ENCODE peak calls at places on chromosomes 7 and 10, in six cellular contexts. I is HCT116, P is Karpas-422, C is PC-3, B is MM.1S, L is SK-N-SH. U is an unnamed sample. For H3K9me2 and H3K4me1, the result is how much of the 10 kb centered on the place peaks cover.

GRCh38 chr10:130353928-130354327 is 217.7 kb downstream of the GLRX3 start:
- DNase-seq in I (no peak), P (no peak), C (no peak), B (no peak), L (no peak), U (no peak)

GRCh38 chr10:98361131-98361633 is 53.8 kb downstream of the PYROXD2 start:
- DNase-seq in I (no peak), P (no peak), C (no peak), B (peak), L (no peak), U (peak)

GRCh38 chr10:78924319-78925003 is 144.3 kb upstream of the ZMIZ1 start:
- DNase-seq in I (no peak), P (peak), C (no peak), B (no peak), L (no peak), U (no peak)

GRCh38 chr7:100574362-100575205 is 884 bp upstream of the SAP25 start:
- DNase-seq in I (no peak), P (no peak), C (no peak), B (no peak), L (peak), U (no peak)

GRCh38 chr10:90969947-90970673 is 49.2 kb upstream of the ANKRD1 start:
- DNase-seq in I (no peak), P (no peak), C (peak), B (no peak), L (no peak), U (peak)

GRCh38 chr10:118498623-118499022 is 96.8 kb downstream of the PRLHR start:
- DNase-seq in I (no peak), P (no peak), C (no peak), B (no peak), L (no peak), U (no peak)

GRCh38 chr7:157702311-157703023 is 365.7 kb downstream of the DNAJB6 start:
- DNase-seq in I (no peak), P (no peak), C (no peak), B (no peak), L (peak), U (no peak)

GRCh38 chr10:33487014-33487776 is 152.7 kb upstream of the NRP1 start:
- DNase-seq in I (no peak), P (no peak), C (peak), B (peak), L (no peak), U (peak)

GRCh38 chr10:75034131-75034512 is 77.3 kb upstream of the SAMD8 start:
- DNase-seq in I (no peak), P (no peak), C (peak), B (no peak), L (no peak), U (peak)

GRCh38 chr7:157671358-157672255 is 334.8 kb downstream of the DNAJB6 start:
- DNase-seq in I (no peak), P (no peak), C (no peak), B (no peak), L (no peak), U (no peak)

GRCh38 chr10:29501692-29502091 is 133.1 kb downstream of the SVIL start:
- DNase-seq in I (peak), P (no peak), C (peak), B (no peak), L (no peak), U (peak)

GRCh38 chr7:158726277-158726807 is 21.7 kb upstream of the NCAPG2 start:
- DNase-seq in I (no peak), P (no peak), C (no peak), B (no peak), L (no peak), U (no peak)

GRCh38 chr10:1004294-1004693 is 16.1 kb downstream of the GTPBP4 start:
- DNase-seq in I (no peak), P (no peak), C (no peak), B (no peak), L (no peak), U (no peak)

GRCh38 chr10:80373566-80373965 is 17.0 kb downstream of the DYDC2 start:
- DNase-seq in I (no peak), P (no peak), C (no peak), B (no peak), L (no peak), U (no peak)

GRCh38 chr10:100859204-100859763 is 53.5 kb upstream of the SLF2 start:
- DNase-seq in I (no peak), P (no peak), C (no peak), B (no peak), L (no peak), U (no peak)

GRCh38 chr7:74226633-74227032 is 16.8 kb downstream of the LAT2 start:
- DNase-seq in I (no peak), P (no peak), C (no peak), B (no peak), L (no peak), U (no peak)

GRCh38 chr7:128876978-128877755 is 14.5 kb downstream of the ATP6V1F start:
- DNase-seq in I (no peak), P (no peak), C (no peak), B (no peak), L (no peak), U (no peak)

GRCh38 chr10:49080071-49080470 is 35.3 kb downstream of the VSTM4 start:
- DNase-seq in I (no peak), P (no peak), C (no peak), B (peak), L (no peak), U (peak)

GRCh38 chr7:1312098-1313070 is 79.7 kb downstream of the UNCX start:
- DNase-seq in I (no peak), P (no peak), C (no peak), B (no peak), L (no peak), U (no peak)

GRCh38 chr7:27303021-27303420 is 60.4 kb downstream of the EVX1 start:
- DNase-seq in I (no peak), P (no peak), C (no peak), B (no peak), L (no peak), U (peak)

GRCh38 chr10:50788951-50789904 is 49.5 kb downstream of the ASAH2B start:
- DNase-seq in I (peak), P (peak), C (peak), B (no peak), L (peak), U (peak)

GRCh38 chr10:9613338-9613737 is 1404.3 kb upstream of the CELF2 start:
- DNase-seq in I (no peak), P (peak), C (no peak), B (peak), L (no peak), U (peak)

GRCh38 chr7:7439564-7439963 is 96.1 kb downstream of the COL28A1 start:
- DNase-seq in I (no peak), P (no peak), C (no peak), B (no peak), L (no peak), U (peak)

GRCh38 chr10:102917962-102918816 is at the start of gene CNNM2:
- DNase-seq in I (peak), P (peak), C (peak), B (peak), L (peak), U (peak)

GRCh38 chr10:3100856-3101640 is 33.7 kb downstream of the PFKP start:
- DNase-seq in I (no peak), P (no peak), C (no peak), B (no peak), L (no peak), U (no peak)

GRCh38 chr10:131690805-131691239 is 210.0 kb upstream of the PPP2R2D start:
- DNase-seq in I (no peak), P (no peak), C (no peak), B (no peak), L (no peak), U (no peak)

GRCh38 chr10:86339226-86339865 is 27.2 kb downstream of the GRID1 start:
- DNase-seq in I (no peak), P (no peak), C (no peak), B (no peak), L (no peak), U (no peak)

GRCh38 chr10:117134084-117135025 is 3.7 kb downstream of the VAX1 start:
- DNase-seq in I (no peak), P (no peak), C (no peak), B (no peak), L (peak), U (peak)

GRCh38 chr10:131857156-131858117 is 43.4 kb upstream of the PPP2R2D start:
- DNase-seq in I (no peak), P (no peak), C (no peak), B (no peak), L (peak), U (no peak)

GRCh38 chr7:152871005-152871677 is 111.6 kb downstream of the ACTR3B start:
- DNase-seq in I (no peak), P (no peak), C (no peak), B (no peak), L (no peak), U (no peak)

GRCh38 chr10:104642311-104643022 is 1.4 kb downstream of the SORCS3 start:
- DNase-seq in I (no peak), P (no peak), C (no peak), B (no peak), L (peak), U (peak)

GRCh38 chr7:134995239-134996096 is 9.2 kb downstream of the AGBL3 start:
- DNase-seq in I (no peak), P (no peak), C (no peak), B (peak), L (no peak), U (no peak)

GRCh38 chr10:119469846-119470245 is 72.7 kb downstream of the RGS10 start:
- DNase-seq in I (no peak), P (no peak), C (no peak), B (no peak), L (no peak), U (no peak)

GRCh38 chr7:80392229-80393169 is 119.4 kb downstream of the GNAT3 start:
- DNase-seq in I (peak), P (peak), C (peak), B (peak), L (peak), U (peak)

GRCh38 chr10:85862771-85863170 is 503.8 kb downstream of the GRID1 start:
- DNase-seq in I (no peak), P (no peak), C (no peak), B (no peak), L (no peak), U (no peak)

GRCh38 chr10:7035111-7035761 is 375.6 kb downstream of the SFMBT2 start:
- DNase-seq in I (no peak), P (no peak), C (no peak), B (no peak), L (no peak), U (no peak)

GRCh38 chr10:7040681-7041080 is 370.2 kb downstream of the SFMBT2 start:
- DNase-seq in I (no peak), P (no peak), C (no peak), B (no peak), L (no peak), U (no peak)

GRCh38 chr10:7043051-7043653 is 367.7 kb downstream of the SFMBT2 start:
- DNase-seq in I (no peak), P (no peak), C (no peak), B (no peak), L (no peak), U (no peak)

DNA sequence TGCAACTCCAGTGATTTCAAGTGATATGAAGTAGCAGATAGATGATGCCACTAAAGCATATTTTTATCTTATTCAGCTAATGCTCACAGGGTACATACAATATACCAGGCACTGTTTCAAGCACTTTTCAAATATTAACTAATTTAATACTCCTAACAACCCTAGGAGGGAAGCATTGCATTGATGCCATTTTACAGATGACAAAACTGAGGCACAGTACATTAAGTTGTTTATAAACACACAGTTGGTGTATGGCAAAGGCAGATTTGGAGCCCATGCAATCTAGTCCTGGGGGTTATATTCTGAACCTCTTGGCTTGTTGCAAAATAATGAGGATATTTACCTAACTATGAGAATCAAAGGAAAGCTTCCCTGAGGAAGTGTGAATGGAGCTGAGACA is 371.0 kb downstream of the SFMBT2 start:
- DNase-seq in I (no peak), P (no peak), C (no peak), B (no peak), L (no peak), U (no peak)
- H3K9me2 ChIP-seq in I (under half), P (under half), C (under half), B (under half), L (under half), U (under half)

GRCh38 chr10:13860886-13861285 is 274.1 kb downstream of the PRPF18 start:
- DNase-seq in I (no peak), P (no peak), C (no peak), B (no peak), L (no peak), U (no peak)

GRCh38 chr10:13862541-13863233 is 275.9 kb downstream of the PRPF18 start:
- DNase-seq in I (no peak), P (no peak), C (peak), B (no peak), L (no peak), U (no peak)

GRCh38 chr10:13857465-13857864 is 270.7 kb downstream of the PRPF18 start:
- DNase-seq in I (no peak), P (no peak), C (no peak), B (no peak), L (no peak), U (no peak)

GRCh38 chr10:13859979-13860619 is 273.3 kb downstream of the PRPF18 start:
- DNase-seq in I (no peak), P (no peak), C (no peak), B (no peak), L (no peak), U (peak)

GRCh38 chr10:13858709-13859108 is 271.9 kb downstream of the PRPF18 start:
- DNase-seq in I (no peak), P (no peak), C (no peak), B (no peak), L (no peak), U (no peak)
- H3K4me1 ChIP-seq in I (under half), P (under half), C (under half), B (under half), L (under half), U (under half)

DNA sequence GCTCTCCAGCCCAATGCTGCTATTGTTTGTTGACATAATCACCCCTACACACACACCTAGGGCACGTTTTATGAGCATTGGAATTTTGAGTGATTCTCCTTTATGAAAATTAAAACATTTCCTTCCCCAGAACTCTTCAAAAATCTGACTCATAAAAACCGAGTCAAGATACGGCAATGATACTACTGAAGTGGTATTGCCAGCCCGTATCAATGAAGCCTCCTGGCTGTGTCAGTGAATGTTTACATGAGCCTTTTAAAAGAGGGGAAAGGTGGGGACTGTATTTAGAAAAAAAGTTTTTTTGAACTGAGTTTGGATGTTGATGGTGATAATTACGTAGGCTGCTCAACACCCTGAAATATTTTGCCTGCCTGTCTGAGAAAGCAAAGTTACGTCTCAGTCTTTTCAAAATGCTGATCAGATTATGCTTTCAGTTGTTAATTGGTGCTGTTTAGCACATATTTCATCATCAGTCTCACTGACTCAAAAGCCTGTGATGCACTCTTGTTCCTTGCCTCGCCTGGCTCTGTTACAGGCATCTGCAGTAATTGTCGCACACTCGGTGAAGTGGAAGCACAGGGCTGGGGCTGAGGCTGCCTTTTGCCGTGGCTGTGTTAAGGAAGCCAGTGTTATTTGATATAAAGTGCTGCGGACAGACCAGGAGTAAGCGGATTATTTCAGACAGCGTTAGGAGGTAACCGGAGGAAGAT is 157.4 kb upstream of the TCF7L2 start:
- DNase-seq in I (no peak), P (no peak), C (no peak), B (no peak), L (no peak), U (peak)
- H3K9ac ChIP-seq in I (no peak), P (no peak), C (no peak), B (no peak), L (no peak), U (peak)

DNA sequence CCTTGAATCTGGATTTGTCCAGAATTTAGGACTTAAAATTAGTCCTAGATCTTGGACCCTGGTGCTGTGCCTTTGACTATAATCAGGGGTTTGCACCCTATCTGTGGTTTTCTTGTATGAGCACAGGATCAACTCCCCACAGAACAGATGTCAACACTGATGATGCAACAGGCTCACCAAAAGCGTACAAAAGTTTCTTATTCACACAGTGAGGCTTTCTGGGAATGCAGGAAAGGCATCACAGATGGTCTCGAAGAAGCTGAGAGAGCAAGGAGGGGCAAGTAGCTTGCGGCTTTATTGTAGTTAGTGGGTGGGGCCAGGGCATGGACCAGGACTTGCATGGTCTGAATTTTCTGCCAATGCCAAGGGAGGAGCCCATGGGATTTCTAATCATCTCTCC is 46.2 kb downstream of the SEC61G start:
- DNase-seq in I (no peak), P (no peak), C (no peak), B (no peak), L (no peak), U (no peak)
- H3K9me2 ChIP-seq in I (under half), P (under half), C (under half), B (under half), L (under half), U (under half)

GRCh38 chr10:68600041-68600778 is 40.1 kb downstream of the TET1 start:
- DNase-seq in I (peak), P (peak), C (peak), B (peak), L (peak), U (peak)

GRCh38 chr10:68601490-68602265 is 41.5 kb downstream of the TET1 start:
- DNase-seq in I (no peak), P (peak), C (no peak), B (peak), L (no peak), U (no peak)

GRCh38 chr10:68599754-68600040 is 39.6 kb downstream of the TET1 start:
- DNase-seq in I (no peak), P (no peak), C (no peak), B (no peak), L (no peak), U (no peak)

GRCh38 chr10:68597407-68597806 is 37.3 kb downstream of the TET1 start:
- DNase-seq in I (no peak), P (no peak), C (no peak), B (no peak), L (no peak), U (no peak)

GRCh38 chr10:68598978-68599753 is 39.0 kb downstream of the TET1 start:
- DNase-seq in I (no peak), P (no peak), C (peak), B (no peak), L (peak), U (peak)
- H3K4me1 ChIP-seq in I (under half), P (under half), C (half or more), B (under half), L (under half), U (under half)

DNA sequence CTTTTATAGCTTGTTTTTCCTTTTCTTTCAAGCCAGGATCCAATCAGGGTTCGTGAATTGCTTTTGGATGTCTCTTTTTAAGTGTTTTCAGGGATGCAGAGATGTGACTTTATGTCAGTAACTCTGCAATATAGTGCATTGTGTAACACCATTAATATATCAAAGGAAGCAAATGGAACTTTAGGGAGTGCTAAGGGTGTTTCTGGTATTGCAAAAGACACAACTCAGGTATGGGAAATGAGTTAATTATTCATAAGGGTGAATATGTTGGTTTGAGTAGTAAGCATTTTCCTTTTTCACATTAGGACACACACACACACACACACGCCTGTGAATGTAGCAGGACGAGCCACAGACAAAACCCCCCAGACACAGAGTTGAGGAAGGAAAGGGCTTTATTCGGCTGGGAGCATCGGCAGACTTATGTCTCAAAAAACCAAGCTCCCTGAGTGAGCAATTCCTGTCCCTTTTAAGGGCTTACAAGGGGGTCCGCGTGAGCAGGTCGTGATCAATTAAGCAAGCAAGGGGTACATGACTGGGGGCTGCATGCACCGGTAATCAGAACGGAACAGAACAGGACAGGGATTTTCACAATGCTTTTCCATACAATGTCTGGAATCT is 31.8 kb upstream of the GSDME start:
- DNase-seq in I (no peak), P (no peak), C (no peak), B (no peak), L (no peak), U (no peak)
- H3K9ac ChIP-seq in I (no peak), P (no peak), C (no peak), B (no peak), L (no peak), U (no peak)

GRCh38 chr7:131899271-131900030 is 343.0 kb upstream of the PODXL start:
- DNase-seq in I (no peak), P (no peak), C (no peak), B (no peak), L (no peak), U (peak)

GRCh38 chr7:131898418-131898817 is 342.0 kb upstream of the PODXL start:
- DNase-seq in I (no peak), P (no peak), C (peak), B (no peak), L (no peak), U (peak)

GRCh38 chr7:131896189-131896855 is 339.9 kb upstream of the PODXL start:
- DNase-seq in I (no peak), P (no peak), C (no peak), B (no peak), L (no peak), U (no peak)

GRCh38 chr7:131897016-131897789 is 340.8 kb upstream of the PODXL start:
- DNase-seq in I (peak), P (no peak), C (peak), B (no peak), L (peak), U (peak)

GRCh38 chr7:131897790-131898165 is 341.4 kb upstream of the PODXL start:
- DNase-seq in I (no peak), P (no peak), C (no peak), B (no peak), L (no peak), U (no peak)
- H3K9me2 ChIP-seq in I (under half), P (under half), C (under half), B (under half), L (under half), U (under half)

U was measured in GM23248.